ENCODE peak calls at places on chromosomes 3 and 15, in six cellular contexts. S is amygdala, K is KBM-7, Y is iris pigment epithelial cell, A is upper lobe of right lung, U is NCI-H524. G is an unnamed sample.

GRCh38 chr3:152405915-152406802 is 137.4 kb downstream of the MBNL1 start:
- DNase-seq in S (no peak), K (no peak), Y (peak), A (no peak), U (peak), G (no peak)

GRCh38 chr3:134656211-134656800 is 5.5 kb upstream of the KY start:
- DNase-seq in S (no peak), K (no peak), Y (no peak), A (no peak), U (no peak), G (no peak)

GRCh38 chr3:12384451-12385233 is 95.8 kb downstream of the PPARG start:
- DNase-seq in S (no peak), K (no peak), Y (peak), A (no peak), U (no peak), G (no peak)

GRCh38 chr3:114111060-114111790 is 54.7 kb downstream of the QTRT2 start:
- DNase-seq in S (no peak), K (peak), Y (peak), A (no peak), U (no peak), G (no peak)

GRCh38 chr3:81339040-81339845 is 422.2 kb downstream of the GBE1 start:
- DNase-seq in S (no peak), K (peak), Y (peak), A (no peak), U (peak), G (no peak)

GRCh38 chr3:107065094-107065861 is 312.0 kb upstream of the CCDC54 start:
- DNase-seq in S (no peak), K (peak), Y (no peak), A (no peak), U (peak), G (no peak)

GRCh38 chr3:62718515-62719320 is 156.5 kb downstream of the CADPS start:
- DNase-seq in S (no peak), K (no peak), Y (no peak), A (no peak), U (peak), G (no peak)

GRCh38 chr15:60301024-60301423 is 96.8 kb downstream of the ANXA2 start:
- DNase-seq in S (no peak), K (no peak), Y (no peak), A (no peak), U (peak), G (no peak)

GRCh38 chr3:111667170-111667569 is 72.0 kb upstream of the ZBED2 start:
- DNase-seq in S (no peak), K (no peak), Y (no peak), A (no peak), U (no peak), G (no peak)

GRCh38 chr15:68768321-68768720 is 52.4 kb downstream of the ANP32A start:
- DNase-seq in S (no peak), K (no peak), Y (peak), A (no peak), U (no peak), G (no peak)

GRCh38 chr15:60865507-60865906 is 363.6 kb downstream of the RORA start:
- DNase-seq in S (no peak), K (no peak), Y (peak), A (no peak), U (no peak), G (no peak)

GRCh38 chr3:125033616-125034015 is 22.2 kb downstream of the HEG1 start:
- DNase-seq in S (no peak), K (no peak), Y (no peak), A (no peak), U (no peak), G (no peak)

GRCh38 chr3:146308682-146309081 is 57.8 kb upstream of the PLSCR4 start:
- DNase-seq in S (no peak), K (no peak), Y (peak), A (no peak), U (no peak), G (no peak)

GRCh38 chr3:147333098-147333497 is 73.2 kb downstream of the ZIC4 start:
- DNase-seq in S (no peak), K (no peak), Y (no peak), A (no peak), U (no peak), G (no peak)

GRCh38 chr3:54714035-54714434 is 213.8 kb downstream of the LRTM1 start:
- DNase-seq in S (no peak), K (no peak), Y (no peak), A (no peak), U (no peak), G (no peak)

G was measured in mucosa of descending colon.